ENCODE peak calls at places on chromosomes 13 and 19, in eight cellular contexts. E is mucosa of gallbladder, P is body of pancreas, G is HT-29, Z is aorta, A is GOT3, W is HTR-8/SVneo, Q is MM.1S. K is an unnamed sample.

GRCh38 chr19:51195316-51195586 is 29.6 kb upstream of the CD33 start:
- DNase-seq in E (no peak), P (no peak), W (no peak), Z (no peak), Q (no peak), G (no peak), A (no peak), K (no peak)

GRCh38 chr13:99651016-99651415 is 149.7 kb downstream of the TM9SF2 start:
- DNase-seq in E (no peak), G (no peak), Z (no peak), Q (no peak), W (no peak), A (no peak), P (no peak), K (no peak)

GRCh38 chr19:50512999-50513745 is 541 bp downstream of the ASPDH start:
- DNase-seq in P (no peak), W (no peak), G (no peak), A (no peak), Q (no peak), Z (no peak), E (no peak), K (no peak)

GRCh38 chr13:20390526-20391175 is 135.0 kb downstream of the CRYL1 start:
- DNase-seq in W (no peak), Z (no peak), A (no peak), Q (no peak), P (no peak), E (no peak), G (no peak), K (peak)

GRCh38 chr13:75481176-75482069 is 546 bp downstream of the TBC1D4 start:
- DNase-seq in A (no peak), Q (peak), G (peak), W (no peak), Z (peak), P (peak), E (no peak), K (peak)

GRCh38 chr13:87675851-87676250 is 4.7 kb downstream of the SLITRK5 start:
- DNase-seq in P (no peak), A (no peak), E (no peak), W (no peak), Z (no peak), G (no peak), Q (no peak), K (no peak)

GRCh38 chr19:7857727-7858701 is 16.2 kb downstream of the PRR36 start:
- DNase-seq in G (no peak), W (no peak), Z (no peak), Q (no peak), E (no peak), A (no peak), P (no peak), K (no peak)

GRCh38 chr13:73657821-73658540 is 476.2 kb downstream of the KLF12 start:
- DNase-seq in P (peak), G (no peak), E (peak), A (no peak), W (no peak), Z (peak), Q (no peak), K (peak)

GRCh38 chr13:34462843-34463242 is 479.2 kb upstream of the NBEA start:
- DNase-seq in W (peak), A (no peak), Z (no peak), E (peak), Q (no peak), P (no peak), G (peak), K (peak)

GRCh38 chr19:51219307-51219706 is 5.6 kb upstream of the CD33 start:
- DNase-seq in G (no peak), A (no peak), E (no peak), P (no peak), W (no peak), Z (no peak), Q (no peak), K (no peak)

GRCh38 chr13:36258831-36259230 is 38.8 kb downstream of the CCDC169 start:
- DNase-seq in Z (no peak), A (no peak), W (no peak), G (no peak), E (no peak), P (no peak), Q (no peak), K (no peak)

GRCh38 chr19:44005968-44006367 is 3.2 kb downstream of the ZNF230 start:
- DNase-seq in W (no peak), A (no peak), Q (no peak), G (no peak), P (no peak), Z (no peak), E (no peak), K (peak)

GRCh38 chr13:112060899-112061366 is 6.0 kb upstream of the SOX1 start:
- DNase-seq in A (no peak), Z (no peak), P (no peak), G (no peak), W (no peak), E (no peak), Q (no peak), K (no peak)

GRCh38 chr19:44757735-44758505 is 9.4 kb downstream of the BCL3 start:
- DNase-seq in P (peak), Q (no peak), W (no peak), A (no peak), E (no peak), Z (peak), G (no peak), K (no peak)

GRCh38 chr19:17775245-17775927 is 19.6 kb upstream of the B3GNT3 start:
- DNase-seq in Z (no peak), G (peak), P (no peak), Q (peak), E (no peak), A (no peak), W (peak), K (peak)